ENCODE peak calls at places on chromosomes 4 and X, in seven cellular contexts. Y is lower lobe of right lung; X is CD4-positive, alpha-beta memory T cell; Q is AG04450; L is psoas muscle; V is ascending aorta; K is mammary epithelial cell. M is an unnamed sample.

GRCh38 chr4:56626420-56626819 is 54.7 kb downstream of the HOPX start:
- DNase-seq in Y (no peak), X (no peak), Q (no peak), L (no peak), V (no peak), K (no peak), M (no peak)

GRCh38 chrX:107731831-107732502 is 43.6 kb downstream of the TSC22D3 start:
- DNase-seq in Y (peak; percentile 88), X (no peak), Q (no peak), L (peak; percentile 94), V (peak; percentile 94), K (peak; percentile 52), M (no peak)

GRCh38 chrX:46814966-46815365 is 21.9 kb upstream of the RP2 start:
- DNase-seq in Y (no peak), X (no peak), Q (no peak), L (no peak), V (no peak), K (no peak), M (no peak)

GRCh38 chr4:4225915-4226605 is 669 bp downstream of the OTOP1 start:
- DNase-seq in Y (no peak), X (no peak), Q (no peak), L (no peak), V (no peak), K (no peak), M (no peak)

GRCh38 chr4:134867027-134867426 is 665.4 kb upstream of the PABPC4L start:
- DNase-seq in Y (no peak), X (no peak), Q (no peak), L (no peak), V (no peak), K (no peak), M (no peak)

GRCh38 chr4:88613417-88613875 is 21.2 kb downstream of the HERC3 start:
- DNase-seq in Y (no peak), X (peak; percentile 84), Q (no peak), L (no peak), V (no peak), K (no peak), M (no peak)

GRCh38 chr4:40309250-40309774 is 25.8 kb upstream of the CHRNA9 start:
- DNase-seq in Y (peak; percentile 92), X (peak; percentile 84), Q (peak; percentile 56), L (peak; percentile 89), V (peak; percentile 93), K (peak; percentile 74), M (peak; percentile 82)

GRCh38 chr4:39528056-39528465 is 822 bp upstream of the UGDH start:
- DNase-seq in Y (no peak), X (peak; percentile 1), Q (peak; percentile 49), L (no peak), V (peak; percentile 92), K (no peak), M (no peak)

GRCh38 chr4:24853142-24853541 is 57.8 kb downstream of the SOD3 start:
- DNase-seq in Y (no peak), X (no peak), Q (no peak), L (no peak), V (no peak), K (no peak), M (no peak)

GRCh38 chrX:44384688-44385338 is 41.3 kb upstream of the EFHC2 start:
- DNase-seq in Y (no peak), X (no peak), Q (no peak), L (no peak), V (no peak), K (no peak), M (no peak)

GRCh38 chrX:17617794-17618193 is 119.5 kb upstream of the SCML1 start:
- DNase-seq in Y (no peak), X (no peak), Q (no peak), L (no peak), V (no peak), K (no peak), M (no peak)

GRCh38 chrX:17608898-17609297 is 128.4 kb upstream of the SCML1 start:
- DNase-seq in Y (no peak), X (no peak), Q (no peak), L (no peak), V (no peak), K (no peak), M (no peak)

GRCh38 chrX:17616936-17617335 is 120.4 kb upstream of the SCML1 start:
- DNase-seq in Y (no peak), X (no peak), Q (no peak), L (no peak), V (no peak), K (no peak), M (no peak)

GRCh38 chrX:17610788-17611187 is 126.5 kb upstream of the SCML1 start:
- DNase-seq in Y (no peak), X (no peak), Q (no peak), L (no peak), V (no peak), K (no peak), M (no peak)

DNA sequence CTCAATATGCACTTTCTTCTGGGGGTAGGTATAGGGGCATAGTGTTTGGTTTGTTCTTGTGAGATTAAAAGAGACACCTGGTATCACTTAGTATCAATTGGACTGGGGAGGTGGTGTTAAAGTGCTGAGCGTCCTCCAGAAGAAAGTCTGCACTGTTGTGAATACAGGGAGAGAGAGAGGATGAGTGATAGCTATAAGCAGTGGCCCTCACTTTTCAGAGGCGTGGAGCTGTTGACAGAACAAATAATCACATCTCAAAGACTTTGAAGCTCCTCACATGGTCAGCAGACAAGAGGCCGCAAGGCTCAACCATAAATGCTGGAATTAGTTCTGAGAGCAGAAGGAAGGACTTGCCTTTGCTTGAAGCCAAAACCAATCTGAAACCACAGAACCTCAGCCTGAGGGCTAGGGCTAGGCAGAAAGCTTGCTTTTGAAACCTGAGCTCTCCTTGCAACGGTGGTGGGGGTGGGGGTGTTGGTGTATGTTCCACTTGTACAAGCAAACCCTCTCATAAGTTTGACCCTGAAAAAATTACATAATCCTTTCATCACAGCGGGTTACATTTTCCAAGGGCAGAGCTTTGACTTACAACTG is 123.2 kb upstream of the SCML1 start:
- DNase-seq in Y (peak; percentile 53), X (no peak), Q (no peak), L (no peak), V (no peak), K (peak; percentile 76), M (no peak)
- H3K27ac ChIP-seq in Y (no peak overlapping the region), X (no peak overlapping the region), Q (no peak overlapping the region), L (no peak overlapping the region), V (no peak overlapping the region), K (no peak overlapping the region), M (no peak overlapping the region)

GRCh38 chr4:142660728-142661127 is 185.4 kb downstream of the INPP4B start:
- DNase-seq in Y (no peak), X (no peak), Q (no peak), L (peak; percentile 9), V (no peak), K (no peak), M (no peak)

DNA sequence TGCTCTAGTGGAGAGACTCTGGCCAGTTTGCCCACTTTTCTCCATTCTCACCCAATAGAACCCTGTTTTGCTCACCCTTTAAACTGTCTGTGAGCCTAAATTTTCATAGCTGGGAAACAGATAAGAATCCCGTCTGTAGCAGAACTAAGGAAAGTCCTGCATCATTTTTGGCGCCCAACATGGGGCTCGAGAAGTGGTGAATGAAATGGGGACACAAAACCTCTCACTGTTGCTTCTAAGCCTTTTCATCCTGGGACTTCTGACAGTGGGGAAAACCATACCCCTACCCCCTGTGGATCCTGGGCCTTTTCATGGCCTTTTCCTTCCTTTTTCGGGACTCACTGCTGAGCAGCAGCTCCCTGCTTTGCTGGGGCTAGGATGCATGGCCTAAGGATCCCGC is 189.9 kb downstream of the INPP4B start:
- DNase-seq in Y (no peak), X (peak; percentile 22), Q (no peak), L (peak; percentile 23), V (no peak), K (peak; percentile 48), M (no peak)
- H3K9me3 ChIP-seq in Y (peaks cover 50% of the 10 kb centered on the region), X (peaks cover 46% of the 10 kb centered on the region), Q (peaks cover 13% of the 10 kb centered on the region), L (peaks cover 62% of the 10 kb centered on the region), V (peaks cover 41% of the 10 kb centered on the region), K (peaks cover 32% of the 10 kb centered on the region), M (peaks cover 38% of the 10 kb centered on the region)

GRCh38 chr4:77818667-77819408 is at the start of gene CNOT6L:
- DNase-seq in Y (peak; percentile 92), X (peak; percentile 41), Q (no peak), L (peak; percentile 85), V (peak; percentile 87), K (peak; percentile 85), M (peak; percentile 44)

GRCh38 chr4:77819836-77820679 is 890 bp upstream of the CNOT6L start:
- DNase-seq in Y (peak; percentile 94), X (peak; percentile 97), Q (no peak), L (peak; percentile 96), V (peak; percentile 94), K (peak; percentile 86), M (peak; percentile 91)

GRCh38 chr4:77819409-77819835 is 254 bp upstream of the CNOT6L start:
- DNase-seq in Y (no peak), X (peak; percentile 89), Q (no peak), L (no peak), V (no peak), K (no peak), M (no peak)

GRCh38 chr4:77817304-77818076 is 1.7 kb downstream of the CNOT6L start:
- DNase-seq in Y (no peak), X (no peak), Q (no peak), L (no peak), V (no peak), K (peak; percentile 56), M (no peak)

DNA sequence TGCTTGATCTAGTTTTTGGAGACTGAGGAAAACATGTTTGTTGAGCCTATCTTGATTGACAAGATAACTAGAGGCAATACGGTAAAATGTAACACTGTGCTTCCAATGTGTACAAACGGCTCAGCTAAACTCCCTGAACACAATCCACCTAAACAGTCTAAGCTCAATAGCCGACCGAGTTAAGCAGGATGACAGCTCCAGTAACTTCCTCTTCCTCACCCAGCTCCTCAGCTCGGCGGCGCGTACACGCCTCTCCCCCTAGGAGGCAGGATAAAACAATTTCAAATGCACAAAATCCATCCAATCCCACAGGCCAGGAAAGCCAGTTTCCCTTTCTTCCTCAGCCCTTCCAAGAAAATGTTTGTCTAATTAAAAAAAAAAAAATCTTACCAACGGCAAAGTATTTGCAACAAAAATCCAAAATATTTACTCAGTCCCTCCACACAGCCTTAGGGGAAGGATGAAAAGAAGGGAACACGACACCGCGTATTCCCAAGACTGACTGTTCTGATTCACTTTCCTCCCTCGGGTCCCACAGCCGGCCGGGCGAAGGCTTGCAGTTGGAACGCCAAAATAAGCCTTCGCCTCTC is 996 bp downstream of the CNOT6L start:
- DNase-seq in Y (peak; percentile 85), X (peak; percentile 42), Q (no peak), L (peak; percentile 81), V (peak; percentile 88), K (peak; percentile 87), M (peak; percentile 35)
- H3K27ac ChIP-seq in Y (peak overlapping the region; percentile 99), X (peak overlapping the region; percentile 98), Q (peak overlapping the region; percentile 80), L (peak overlapping the region; percentile 96), V (peak overlapping the region; percentile 100), K (peak overlapping the region; percentile 76), M (peak overlapping the region; percentile 100)

GRCh38 chrX:10118530-10118929 is 38.2 kb upstream of the CLCN4 start:
- DNase-seq in Y (no peak), X (no peak), Q (no peak), L (no peak), V (no peak), K (no peak), M (no peak)

GRCh38 chrX:10112510-10112909 is 44.3 kb upstream of the CLCN4 start:
- DNase-seq in Y (no peak), X (no peak), Q (no peak), L (no peak), V (no peak), K (no peak), M (no peak)

GRCh38 chrX:10117301-10117700 is 39.5 kb upstream of the CLCN4 start:
- DNase-seq in Y (no peak), X (no peak), Q (no peak), L (no peak), V (no peak), K (no peak), M (no peak)

GRCh38 chrX:10117864-10118377 is 38.9 kb upstream of the CLCN4 start:
- DNase-seq in Y (no peak), X (no peak), Q (no peak), L (no peak), V (no peak), K (no peak), M (no peak)

GRCh38 chrX:10115082-10115481 is 41.7 kb upstream of the CLCN4 start:
- DNase-seq in Y (no peak), X (no peak), Q (no peak), L (no peak), V (no peak), K (no peak), M (no peak)
- H3K9me3 ChIP-seq in Y (no peaks in the 10 kb centered on the region), X (no peaks in the 10 kb centered on the region), Q (peaks cover 12% of the 10 kb centered on the region), L (no peaks in the 10 kb centered on the region), V (no peaks in the 10 kb centered on the region), K (peaks cover 28% of the 10 kb centered on the region), M (no peaks in the 10 kb centered on the region)